ENCODE peak calls at places on chromosome 3, in seven cellular contexts. N is HepG2; B is retina; O is activated naive CD4-positive, alpha-beta T cell; I is cardiac muscle cell; R is upper lobe of right lung; S is neural progenitor cell. C is an unnamed sample.

GRCh38 chr3:159987291-159987711 is 1.3 kb upstream of the IL12A start:
- DNase-seq in N (no peak), B (peak; percentile 16), O (no peak), I (peak; percentile 26), R (no peak), S (peak; percentile 48), C (no peak)

GRCh38 chr3:45618081-45618509 is 23.5 kb downstream of the LIMD1 start:
- DNase-seq in N (no peak), B (peak; percentile 33), O (no peak), I (no peak), R (peak; percentile 67), S (no peak), C (no peak)

GRCh38 chr3:46098319-46098761 is 71.1 kb upstream of the XCR1 start:
- DNase-seq in N (no peak), B (no peak), O (no peak), I (peak; percentile 88), R (no peak), S (no peak), C (no peak)

GRCh38 chr3:169699070-169699469 is 35.6 kb upstream of the MECOM start:
- DNase-seq in N (no peak), B (no peak), O (no peak), I (peak; percentile 55), R (no peak), S (no peak), C (no peak)

GRCh38 chr3:52934626-52935530 is 37.5 kb upstream of the STIMATE start:
- DNase-seq in N (peak; percentile 46), B (peak; percentile 38), O (no peak), I (peak; percentile 69), R (no peak), S (peak; percentile 72), C (no peak)

GRCh38 chr3:149657458-149657795 is 398 bp downstream of the WWTR1 start:
- DNase-seq in N (no peak), B (no peak), O (no peak), I (peak; percentile 82), R (peak; percentile 83), S (peak; percentile 51), C (no peak)

GRCh38 chr3:10489746-10490483 is 15.5 kb downstream of the ATP2B2 start:
- DNase-seq in N (no peak), B (no peak), O (no peak), I (no peak), R (no peak), S (no peak), C (no peak)

GRCh38 chr3:142943349-142943748 is 20.1 kb downstream of the PAQR9 start:
- DNase-seq in N (no peak), B (no peak), O (no peak), I (no peak), R (no peak), S (no peak), C (no peak)

GRCh38 chr3:105781871-105782270 is 86.9 kb downstream of the CBLB start:
- DNase-seq in N (no peak), B (no peak), O (no peak), I (peak; percentile 42), R (no peak), S (no peak), C (no peak)

GRCh38 chr3:8937064-8938020 is 25.9 kb downstream of the RAD18 start:
- DNase-seq in N (peak; percentile 6), B (no peak), O (no peak), I (peak; percentile 85), R (no peak), S (no peak), C (no peak)

GRCh38 chr3:229262-229661 is 32.7 kb downstream of the CHL1 start:
- DNase-seq in N (no peak), B (no peak), O (no peak), I (no peak), R (no peak), S (no peak), C (no peak)

GRCh38 chr3:46646700-46647099 is 34.4 kb downstream of the FAM240A start:
- DNase-seq in N (no peak), B (no peak), O (no peak), I (no peak), R (no peak), S (no peak), C (no peak)

GRCh38 chr3:126109860-126110235 is 25.9 kb upstream of the SLC41A3 start:
- DNase-seq in N (no peak), B (no peak), O (no peak), I (no peak), R (no peak), S (no peak), C (no peak)

GRCh38 chr3:196080997-196081833 is 675 bp downstream of the TFRC start:
- DNase-seq in N (peak; percentile 35), B (peak; percentile 90), O (peak; percentile 29), I (peak; percentile 46), R (peak; percentile 85), S (peak; percentile 71), C (no peak)

GRCh38 chr3:100506355-100506754 is 13.9 kb downstream of the TMEM45A start:
- DNase-seq in N (no peak), B (no peak), O (no peak), I (no peak), R (no peak), S (no peak), C (no peak)

GRCh38 chr3:192128060-192128459 is 599.3 kb downstream of the FGF12 start:
- DNase-seq in N (no peak), B (no peak), O (no peak), I (no peak), R (no peak), S (no peak), C (no peak)

C was measured in DMS153.